ENCODE peak calls at places on chromosomes 4 and X, in eight cellular contexts. One of them, this sample, is unnamed.
A peak's percentile ranks its signal among the peaks of the same experiment; 100 is the strongest.

GRCh38 chr4:186936496-186937375 is 213.1 kb upstream of the FAT1 start:
- DNase-seq in WTC11: no peak
- DNase-seq in activated CD4-positive, CD25-positive, alpha-beta regulatory T cell treated with anti-CD3 and anti-CD28 coated beads, Interleukin-2, amount 50 U/mL, for 72 hours: no peak
- DNase-seq in hippocampal formation: no peak
- DNase-seq in caudate nucleus: no peak
- DNase-seq in T-helper 1 cell: no peak
- DNase-seq in SHP77: no peak
- DNase-seq in neural crest cell: no peak
- DNase-seq in this sample: no peak

GRCh38 chrX:118508690-118509089 is 13.1 kb downstream of the DOCK11 start:
- DNase-seq in neural crest cell: no peak
- DNase-seq in WTC11: no peak
- DNase-seq in T-helper 1 cell: no peak
- DNase-seq in caudate nucleus: no peak
- DNase-seq in activated CD4-positive, CD25-positive, alpha-beta regulatory T cell treated with anti-CD3 and anti-CD28 coated beads, Interleukin-2, amount 50 U/mL, for 72 hours: no peak
- DNase-seq in SHP77: no peak
- DNase-seq in hippocampal formation: no peak
- DNase-seq in this sample: no peak

GRCh38 chr4:172412851-172413250 is 599.6 kb downstream of the GALNTL6 start:
- DNase-seq in activated CD4-positive, CD25-positive, alpha-beta regulatory T cell treated with anti-CD3 and anti-CD28 coated beads, Interleukin-2, amount 50 U/mL, for 72 hours: no peak
- DNase-seq in neural crest cell: no peak
- DNase-seq in hippocampal formation: no peak
- DNase-seq in T-helper 1 cell: no peak
- DNase-seq in SHP77: no peak
- DNase-seq in caudate nucleus: peak; percentile 21
- DNase-seq in WTC11: no peak
- DNase-seq in this sample: no peak

GRCh38 chrX:49250578-49250977 is 13.9 kb downstream of the FOXP3 start:
- DNase-seq in caudate nucleus: no peak
- DNase-seq in SHP77: no peak
- DNase-seq in neural crest cell: no peak
- DNase-seq in T-helper 1 cell: no peak
- DNase-seq in activated CD4-positive, CD25-positive, alpha-beta regulatory T cell treated with anti-CD3 and anti-CD28 coated beads, Interleukin-2, amount 50 U/mL, for 72 hours: no peak
- DNase-seq in hippocampal formation: no peak
- DNase-seq in WTC11: no peak
- DNase-seq in this sample: no peak

GRCh38 chr4:135197650-135198049 is 996.1 kb upstream of the PABPC4L start:
- DNase-seq in T-helper 1 cell: no peak
- DNase-seq in caudate nucleus: no peak
- DNase-seq in neural crest cell: no peak
- DNase-seq in SHP77: no peak
- DNase-seq in WTC11: no peak
- DNase-seq in activated CD4-positive, CD25-positive, alpha-beta regulatory T cell treated with anti-CD3 and anti-CD28 coated beads, Interleukin-2, amount 50 U/mL, for 72 hours: no peak
- DNase-seq in hippocampal formation: no peak
- DNase-seq in this sample: no peak

GRCh38 chrX:19334945-19335626 is 8.6 kb upstream of the PDHA1 start:
- DNase-seq in caudate nucleus: no peak
- DNase-seq in SHP77: peak; percentile 19
- DNase-seq in activated CD4-positive, CD25-positive, alpha-beta regulatory T cell treated with anti-CD3 and anti-CD28 coated beads, Interleukin-2, amount 50 U/mL, for 72 hours: no peak
- DNase-seq in WTC11: peak; percentile 24
- DNase-seq in hippocampal formation: no peak
- DNase-seq in T-helper 1 cell: no peak
- DNase-seq in neural crest cell: no peak
- DNase-seq in this sample: no peak

GRCh38 chr4:23906839-23907238 is 17.0 kb upstream of the PPARGC1A start:
- DNase-seq in activated CD4-positive, CD25-positive, alpha-beta regulatory T cell treated with anti-CD3 and anti-CD28 coated beads, Interleukin-2, amount 50 U/mL, for 72 hours: no peak
- DNase-seq in WTC11: no peak
- DNase-seq in T-helper 1 cell: no peak
- DNase-seq in hippocampal formation: no peak
- DNase-seq in caudate nucleus: no peak
- DNase-seq in SHP77: no peak
- DNase-seq in neural crest cell: no peak
- DNase-seq in this sample: no peak

GRCh38 chr4:38461342-38461741 is 202.7 kb upstream of the KLF3 start:
- DNase-seq in neural crest cell: no peak
- DNase-seq in WTC11: no peak
- DNase-seq in activated CD4-positive, CD25-positive, alpha-beta regulatory T cell treated with anti-CD3 and anti-CD28 coated beads, Interleukin-2, amount 50 U/mL, for 72 hours: no peak
- DNase-seq in caudate nucleus: no peak
- DNase-seq in hippocampal formation: no peak
- DNase-seq in SHP77: no peak
- DNase-seq in T-helper 1 cell: no peak
- DNase-seq in this sample: no peak

GRCh38 chr4:2085496-2085901 is 26.4 kb downstream of the NAT8L start:
- DNase-seq in hippocampal formation: no peak
- DNase-seq in T-helper 1 cell: no peak
- DNase-seq in activated CD4-positive, CD25-positive, alpha-beta regulatory T cell treated with anti-CD3 and anti-CD28 coated beads, Interleukin-2, amount 50 U/mL, for 72 hours: no peak
- DNase-seq in SHP77: no peak
- DNase-seq in WTC11: no peak
- DNase-seq in caudate nucleus: no peak
- DNase-seq in neural crest cell: peak; percentile 0
- DNase-seq in this sample: no peak

GRCh38 chrX:101956556-101956955 is 24.7 kb upstream of the ZMAT1 start:
- DNase-seq in WTC11: no peak
- DNase-seq in activated CD4-positive, CD25-positive, alpha-beta regulatory T cell treated with anti-CD3 and anti-CD28 coated beads, Interleukin-2, amount 50 U/mL, for 72 hours: no peak
- DNase-seq in caudate nucleus: no peak
- DNase-seq in SHP77: no peak
- DNase-seq in hippocampal formation: no peak
- DNase-seq in neural crest cell: no peak
- DNase-seq in T-helper 1 cell: no peak
- DNase-seq in this sample: no peak

GRCh38 chr4:1523033-1523432 is 116.8 kb upstream of the NKX1-1 start:
- DNase-seq in activated CD4-positive, CD25-positive, alpha-beta regulatory T cell treated with anti-CD3 and anti-CD28 coated beads, Interleukin-2, amount 50 U/mL, for 72 hours: no peak
- DNase-seq in T-helper 1 cell: no peak
- DNase-seq in WTC11: no peak
- DNase-seq in SHP77: no peak
- DNase-seq in caudate nucleus: no peak
- DNase-seq in hippocampal formation: no peak
- DNase-seq in neural crest cell: no peak
- DNase-seq in this sample: no peak

GRCh38 chr4:4574792-4575191 is 32.9 kb upstream of the STX18 start:
- DNase-seq in hippocampal formation: no peak
- DNase-seq in activated CD4-positive, CD25-positive, alpha-beta regulatory T cell treated with anti-CD3 and anti-CD28 coated beads, Interleukin-2, amount 50 U/mL, for 72 hours: no peak
- DNase-seq in caudate nucleus: peak; percentile 22
- DNase-seq in neural crest cell: peak; percentile 46
- DNase-seq in WTC11: no peak
- DNase-seq in T-helper 1 cell: no peak
- DNase-seq in SHP77: no peak
- DNase-seq in this sample: peak; percentile 29

GRCh38 chr4:118351851-118352827 is 664 bp downstream of the PRSS12 start:
- DNase-seq in SHP77: no peak
- DNase-seq in T-helper 1 cell: no peak
- DNase-seq in neural crest cell: peak; percentile 24
- DNase-seq in WTC11: peak; percentile 62
- DNase-seq in activated CD4-positive, CD25-positive, alpha-beta regulatory T cell treated with anti-CD3 and anti-CD28 coated beads, Interleukin-2, amount 50 U/mL, for 72 hours: no peak
- DNase-seq in hippocampal formation: no peak
- DNase-seq in caudate nucleus: no peak
- DNase-seq in this sample: peak; percentile 56

GRCh38 chr4:158254328-158254727 is 44.0 kb downstream of the TMEM144 start:
- DNase-seq in T-helper 1 cell: no peak
- DNase-seq in neural crest cell: no peak
- DNase-seq in activated CD4-positive, CD25-positive, alpha-beta regulatory T cell treated with anti-CD3 and anti-CD28 coated beads, Interleukin-2, amount 50 U/mL, for 72 hours: no peak
- DNase-seq in WTC11: no peak
- DNase-seq in hippocampal formation: no peak
- DNase-seq in SHP77: no peak
- DNase-seq in caudate nucleus: no peak
- DNase-seq in this sample: no peak

GRCh38 chr4:24266951-24267577 is 317.3 kb downstream of the DHX15 start:
- DNase-seq in activated CD4-positive, CD25-positive, alpha-beta regulatory T cell treated with anti-CD3 and anti-CD28 coated beads, Interleukin-2, amount 50 U/mL, for 72 hours: no peak
- DNase-seq in T-helper 1 cell: no peak
- DNase-seq in WTC11: no peak
- DNase-seq in caudate nucleus: no peak
- DNase-seq in SHP77: no peak
- DNase-seq in hippocampal formation: no peak
- DNase-seq in neural crest cell: no peak
- DNase-seq in this sample: no peak

GRCh38 chrX:24553016-24553415 is 87.9 kb downstream of the PDK3 start:
- DNase-seq in neural crest cell: no peak
- DNase-seq in activated CD4-positive, CD25-positive, alpha-beta regulatory T cell treated with anti-CD3 and anti-CD28 coated beads, Interleukin-2, amount 50 U/mL, for 72 hours: no peak
- DNase-seq in caudate nucleus: no peak
- DNase-seq in SHP77: no peak
- DNase-seq in T-helper 1 cell: no peak
- DNase-seq in WTC11: no peak
- DNase-seq in hippocampal formation: no peak
- DNase-seq in this sample: no peak

GRCh38 chr4:155526452-155527169 is 140.0 kb upstream of the GUCY1A1 start:
- DNase-seq in neural crest cell: no peak
- DNase-seq in activated CD4-positive, CD25-positive, alpha-beta regulatory T cell treated with anti-CD3 and anti-CD28 coated beads, Interleukin-2, amount 50 U/mL, for 72 hours: no peak
- DNase-seq in hippocampal formation: no peak
- DNase-seq in T-helper 1 cell: no peak
- DNase-seq in WTC11: no peak
- DNase-seq in caudate nucleus: no peak
- DNase-seq in SHP77: no peak
- DNase-seq in this sample: no peak

GRCh38 chr4:54539500-54540029 is 118.2 kb upstream of the KIT start:
- DNase-seq in activated CD4-positive, CD25-positive, alpha-beta regulatory T cell treated with anti-CD3 and anti-CD28 coated beads, Interleukin-2, amount 50 U/mL, for 72 hours: no peak
- DNase-seq in caudate nucleus: peak; percentile 33
- DNase-seq in neural crest cell: peak; percentile 69
- DNase-seq in T-helper 1 cell: no peak
- DNase-seq in WTC11: peak; percentile 74
- DNase-seq in hippocampal formation: peak; percentile 53
- DNase-seq in SHP77: peak; percentile 76
- DNase-seq in this sample: peak; percentile 86

GRCh38 chrX:53435997-53436396 is 1.8 kb upstream of the HSD17B10 start:
- DNase-seq in SHP77: peak; percentile 87
- DNase-seq in T-helper 1 cell: peak; percentile 18
- DNase-seq in WTC11: peak; percentile 58
- DNase-seq in hippocampal formation: peak; percentile 13
- DNase-seq in activated CD4-positive, CD25-positive, alpha-beta regulatory T cell treated with anti-CD3 and anti-CD28 coated beads, Interleukin-2, amount 50 U/mL, for 72 hours: peak; percentile 53
- DNase-seq in caudate nucleus: no peak
- DNase-seq in neural crest cell: peak; percentile 42
- DNase-seq in this sample: peak; percentile 61

GRCh38 chr4:171846232-171846631 is 33.0 kb downstream of the GALNTL6 start:
- DNase-seq in WTC11: peak; percentile 84
- DNase-seq in caudate nucleus: no peak
- DNase-seq in T-helper 1 cell: no peak
- DNase-seq in activated CD4-positive, CD25-positive, alpha-beta regulatory T cell treated with anti-CD3 and anti-CD28 coated beads, Interleukin-2, amount 50 U/mL, for 72 hours: no peak
- DNase-seq in hippocampal formation: no peak
- DNase-seq in SHP77: peak; percentile 2
- DNase-seq in neural crest cell: peak; percentile 54
- DNase-seq in this sample: peak; percentile 63

GRCh38 chrX:53312946-53313745 is 31.8 kb upstream of the IQSEC2 start:
- DNase-seq in WTC11: peak; percentile 68
- DNase-seq in neural crest cell: peak; percentile 67
- DNase-seq in activated CD4-positive, CD25-positive, alpha-beta regulatory T cell treated with anti-CD3 and anti-CD28 coated beads, Interleukin-2, amount 50 U/mL, for 72 hours: peak; percentile 68
- DNase-seq in hippocampal formation: peak; percentile 9
- DNase-seq in T-helper 1 cell: no peak
- DNase-seq in caudate nucleus: peak; percentile 25
- DNase-seq in SHP77: peak; percentile 43
- DNase-seq in this sample: peak; percentile 74

GRCh38 chr4:684611-685010 is 4.3 kb downstream of the SLC49A3 start:
- DNase-seq in neural crest cell: no peak
- DNase-seq in hippocampal formation: no peak
- DNase-seq in activated CD4-positive, CD25-positive, alpha-beta regulatory T cell treated with anti-CD3 and anti-CD28 coated beads, Interleukin-2, amount 50 U/mL, for 72 hours: no peak
- DNase-seq in SHP77: no peak
- DNase-seq in WTC11: no peak
- DNase-seq in T-helper 1 cell: no peak
- DNase-seq in caudate nucleus: no peak
- DNase-seq in this sample: no peak

GRCh38 chr4:24686866-24687672 is 102.7 kb upstream of the DHX15 start:
- DNase-seq in WTC11: peak; percentile 78
- DNase-seq in caudate nucleus: no peak
- DNase-seq in hippocampal formation: no peak
- DNase-seq in T-helper 1 cell: no peak
- DNase-seq in neural crest cell: peak; percentile 37
- DNase-seq in activated CD4-positive, CD25-positive, alpha-beta regulatory T cell treated with anti-CD3 and anti-CD28 coated beads, Interleukin-2, amount 50 U/mL, for 72 hours: no peak
- DNase-seq in SHP77: no peak
- DNase-seq in this sample: peak; percentile 55

GRCh38 chrX:82816001-82816400 is 692.1 kb upstream of the POU3F4 start:
- DNase-seq in activated CD4-positive, CD25-positive, alpha-beta regulatory T cell treated with anti-CD3 and anti-CD28 coated beads, Interleukin-2, amount 50 U/mL, for 72 hours: no peak
- DNase-seq in SHP77: no peak
- DNase-seq in caudate nucleus: no peak
- DNase-seq in neural crest cell: no peak
- DNase-seq in WTC11: no peak
- DNase-seq in hippocampal formation: no peak
- DNase-seq in T-helper 1 cell: no peak
- DNase-seq in this sample: no peak

GRCh38 chr4:24067367-24067766 is 177.5 kb upstream of the PPARGC1A start:
- DNase-seq in WTC11: no peak
- DNase-seq in T-helper 1 cell: no peak
- DNase-seq in caudate nucleus: no peak
- DNase-seq in activated CD4-positive, CD25-positive, alpha-beta regulatory T cell treated with anti-CD3 and anti-CD28 coated beads, Interleukin-2, amount 50 U/mL, for 72 hours: no peak
- DNase-seq in neural crest cell: no peak
- DNase-seq in hippocampal formation: no peak
- DNase-seq in SHP77: no peak
- DNase-seq in this sample: no peak

GRCh38 chrX:104913348-104913747 is 307.1 kb downstream of the TEX13A start:
- DNase-seq in hippocampal formation: no peak
- DNase-seq in activated CD4-positive, CD25-positive, alpha-beta regulatory T cell treated with anti-CD3 and anti-CD28 coated beads, Interleukin-2, amount 50 U/mL, for 72 hours: no peak
- DNase-seq in SHP77: peak; percentile 0
- DNase-seq in caudate nucleus: no peak
- DNase-seq in WTC11: no peak
- DNase-seq in neural crest cell: no peak
- DNase-seq in T-helper 1 cell: no peak
- DNase-seq in this sample: no peak

This sample was measured in nephron progenitor cell.